ENCODE peak calls at places on chromosomes 7 and 10, in nine cellular contexts. N, H, Z, J, U, T, I, C and L are unnamed samples.

GRCh38 chr7:30478349-30479228 is at the start of gene NOD1:
- DNase-seq in I (peak; percentile 81), C (peak; percentile 89), Z (peak; percentile 62), J (peak; percentile 59), H (peak; percentile 75), N (peak; percentile 28), T (no peak), U (peak; percentile 93), L (peak; percentile 94)

GRCh38 chr7:154613811-154614210 is 389.1 kb downstream of the PAXIP1 start:
- DNase-seq in C (no peak), I (no peak), H (no peak), N (no peak), Z (no peak), J (no peak), T (no peak), U (no peak), L (no peak)

GRCh38 chr7:53642361-53642760 is 606.9 kb downstream of the POM121L12 start:
- DNase-seq in C (no peak), H (no peak), Z (no peak), N (no peak), I (no peak), J (no peak), U (no peak), T (no peak), L (no peak)

GRCh38 chr10:127990846-127991542 is 84.1 kb downstream of the PTPRE start:
- DNase-seq in U (no peak), H (no peak), Z (peak; percentile 60), T (peak; percentile 49), J (peak; percentile 31), I (no peak), N (no peak), C (no peak), L (peak; percentile 79)

GRCh38 chr7:77238703-77239136 is 39.1 kb upstream of the FGL2 start:
- DNase-seq in C (no peak), T (no peak), I (no peak), Z (no peak), U (peak; percentile 72), J (no peak), H (no peak), N (no peak), L (no peak)

GRCh38 chr10:89185658-89186057 is 21.5 kb downstream of the CH25H start:
- DNase-seq in J (no peak), N (no peak), T (no peak), U (no peak), C (no peak), Z (no peak), H (no peak), I (no peak), L (no peak)

GRCh38 chr10:26637521-26638275 is 59.8 kb upstream of the PDSS1 start:
- DNase-seq in H (no peak), J (no peak), U (no peak), T (no peak), I (no peak), N (no peak), Z (no peak), C (no peak), L (no peak)

GRCh38 chr7:144546795-144547194 is 143.3 kb upstream of the NOBOX start:
- DNase-seq in I (no peak), T (no peak), N (no peak), U (no peak), H (no peak), Z (no peak), C (no peak), J (no peak), L (no peak)

GRCh38 chr10:80497187-80498038 is 40.3 kb upstream of the SH2D4B start:
- DNase-seq in C (no peak), H (no peak), U (peak; percentile 86), T (no peak), N (no peak), J (no peak), I (no peak), Z (no peak), L (no peak)

GRCh38 chr10:115921795-115922194 is 351.2 kb downstream of the GFRA1 start:
- DNase-seq in J (no peak), C (no peak), Z (no peak), N (no peak), H (no peak), T (no peak), I (no peak), U (no peak), L (no peak)

GRCh38 chr7:22549667-22550513 is 49.9 kb upstream of the STEAP1B start:
- DNase-seq in N (no peak), T (no peak), U (no peak), I (no peak), J (no peak), H (peak; percentile 59), Z (no peak), C (peak; percentile 77), L (peak; percentile 31)

GRCh38 chr7:141915565-141915964 is 634 bp upstream of the OR9A4 start:
- DNase-seq in U (peak; percentile 11), I (no peak), J (no peak), H (no peak), T (no peak), C (no peak), N (no peak), Z (no peak), L (no peak)

GRCh38 chr10:71735709-71736569 is 16.4 kb upstream of the C10orf105 start:
- DNase-seq in Z (no peak), T (no peak), C (no peak), I (no peak), J (no peak), U (peak; percentile 53), H (peak; percentile 46), N (no peak), L (no peak)

GRCh38 chr7:1677206-1678069 is 7.4 kb downstream of the ELFN1 start:
- DNase-seq in Z (no peak), H (no peak), I (no peak), J (no peak), T (no peak), U (peak; percentile 51), C (no peak), N (no peak), L (peak; percentile 4)

GRCh38 chr7:110685899-110686298 is 405.0 kb upstream of the LRRN3 start:
- DNase-seq in N (no peak), J (no peak), T (no peak), U (no peak), Z (no peak), C (no peak), H (no peak), I (no peak), L (no peak)

GRCh38 chr7:32948202-32948601 is 9.0 kb upstream of the FKBP9 start:
- DNase-seq in N (no peak), U (no peak), C (no peak), J (no peak), Z (no peak), T (no peak), H (no peak), I (no peak), L (no peak)

GRCh38 chr7:155972247-155972646 is 160.0 kb upstream of the SHH start:
- DNase-seq in C (no peak), J (no peak), U (no peak), N (no peak), Z (no peak), T (no peak), I (no peak), H (no peak), L (no peak)

GRCh38 chr10:28054211-28054888 is 55.5 kb upstream of the ODAD2 start:
- DNase-seq in J (no peak), H (no peak), Z (no peak), C (no peak), U (no peak), T (peak; percentile 51), I (no peak), N (no peak), L (peak; percentile 71)

GRCh38 chr7:64504581-64505120 is 58.2 kb downstream of the ZNF680 start:
- DNase-seq in H (no peak), I (no peak), T (no peak), C (no peak), J (no peak), Z (no peak), U (no peak), N (no peak), L (no peak)

GRCh38 chr7:38744746-38745145 is 113.6 kb upstream of the AMPH start:
- DNase-seq in I (no peak), Z (no peak), N (no peak), C (no peak), U (no peak), T (peak; percentile 77), H (no peak), J (no peak), L (peak; percentile 52)

GRCh38 chr10:24449334-24449740 is 240.4 kb downstream of the KIAA1217 start:
- DNase-seq in N (no peak), J (no peak), H (no peak), Z (no peak), U (no peak), T (no peak), I (no peak), C (no peak), L (no peak)

GRCh38 chr10:98320476-98321202 is 52.6 kb upstream of the LOXL4 start:
- DNase-seq in N (no peak), J (no peak), U (no peak), C (peak; percentile 25), Z (no peak), I (no peak), H (no peak), T (no peak), L (no peak)

GRCh38 chr10:32068569-32068968 is 12.3 kb upstream of the KIF5B start:
- DNase-seq in T (no peak), J (no peak), Z (no peak), U (no peak), C (no peak), H (no peak), N (no peak), I (no peak), L (no peak)

GRCh38 chr10:119723624-119724023 is 2.2 kb upstream of the INPP5F start:
- DNase-seq in N (no peak), H (no peak), Z (no peak), J (no peak), C (no peak), U (no peak), I (no peak), T (no peak), L (no peak)

GRCh38 chr10:60363187-60363586 is 26.5 kb downstream of the ANK3 start:
- DNase-seq in N (no peak), T (no peak), C (no peak), I (no peak), J (no peak), Z (no peak), H (no peak), U (no peak), L (peak; percentile 17)

GRCh38 chr7:35003679-35004278 is 33.5 kb downstream of the DPY19L1 start:
- DNase-seq in J (no peak), N (no peak), T (peak; percentile 52), C (peak; percentile 12), H (no peak), I (no peak), Z (no peak), U (no peak), L (peak; percentile 16)

GRCh38 chr7:71184136-71184535 is 52.2 kb downstream of the GALNT17 start:
- DNase-seq in C (no peak), T (no peak), I (no peak), N (no peak), H (no peak), J (no peak), U (no peak), Z (no peak), L (no peak)